ENCODE peak calls at places on chromosomes 2 and 18, in seven cellular contexts. One of them, this sample, is unnamed.

GRCh38 chr18:57542801-57543427 is 43.6 kb downstream of the FECH start:
- DNase-seq in sigmoid colon: no peak
- DNase-seq in spleen: no peak
- DNase-seq in thyroid gland: no peak
- DNase-seq in left ventricle myocardium inferior: no peak
- DNase-seq in IMR-90: peak; percentile 65
- DNase-seq in H9: no peak
- DNase-seq in this sample: no peak

GRCh38 chr2:99682280-99683060 is 192.7 kb upstream of the REV1 start:
- DNase-seq in sigmoid colon: no peak
- DNase-seq in spleen: no peak
- DNase-seq in thyroid gland: no peak
- DNase-seq in left ventricle myocardium inferior: no peak
- DNase-seq in IMR-90: peak; percentile 60
- DNase-seq in H9: no peak
- DNase-seq in this sample: no peak

GRCh38 chr2:40120021-40120420 is 331.9 kb downstream of the SLC8A1 start:
- DNase-seq in sigmoid colon: no peak
- DNase-seq in spleen: no peak
- DNase-seq in thyroid gland: no peak
- DNase-seq in left ventricle myocardium inferior: no peak
- DNase-seq in IMR-90: no peak
- DNase-seq in H9: no peak
- DNase-seq in this sample: no peak

GRCh38 chr18:23825978-23826405 is 136.7 kb downstream of the LAMA3 start:
- DNase-seq in sigmoid colon: peak; percentile 93
- DNase-seq in spleen: no peak
- DNase-seq in thyroid gland: peak; percentile 21
- DNase-seq in left ventricle myocardium inferior: peak; percentile 42
- DNase-seq in IMR-90: peak; percentile 70
- DNase-seq in H9: no peak
- DNase-seq in this sample: no peak

GRCh38 chr18:57523171-57523956 is 63.1 kb downstream of the FECH start:
- DNase-seq in sigmoid colon: no peak
- DNase-seq in spleen: no peak
- DNase-seq in thyroid gland: no peak
- DNase-seq in left ventricle myocardium inferior: no peak
- DNase-seq in IMR-90: no peak
- DNase-seq in H9: no peak
- DNase-seq in this sample: no peak

GRCh38 chr2:5367321-5367720 is 324.9 kb upstream of the SOX11 start:
- DNase-seq in sigmoid colon: no peak
- DNase-seq in spleen: no peak
- DNase-seq in thyroid gland: no peak
- DNase-seq in left ventricle myocardium inferior: no peak
- DNase-seq in IMR-90: no peak
- DNase-seq in H9: no peak
- DNase-seq in this sample: no peak

GRCh38 chr2:6769346-6769745 is 96.4 kb downstream of the CMPK2 start:
- DNase-seq in sigmoid colon: no peak
- DNase-seq in spleen: no peak
- DNase-seq in thyroid gland: no peak
- DNase-seq in left ventricle myocardium inferior: no peak
- DNase-seq in IMR-90: no peak
- DNase-seq in H9: no peak
- DNase-seq in this sample: no peak

GRCh38 chr2:180573951-180574350 is 406.5 kb upstream of the UBE2E3 start:
- DNase-seq in sigmoid colon: no peak
- DNase-seq in spleen: no peak
- DNase-seq in thyroid gland: no peak
- DNase-seq in left ventricle myocardium inferior: no peak
- DNase-seq in IMR-90: peak; percentile 37
- DNase-seq in H9: no peak
- DNase-seq in this sample: no peak

GRCh38 chr2:39114771-39115170 is 6.1 kb downstream of the SOS1 start:
- DNase-seq in sigmoid colon: no peak
- DNase-seq in spleen: no peak
- DNase-seq in thyroid gland: no peak
- DNase-seq in left ventricle myocardium inferior: no peak
- DNase-seq in IMR-90: peak; percentile 66
- DNase-seq in H9: no peak
- DNase-seq in this sample: no peak

GRCh38 chr2:149490296-149490695 is 97.3 kb downstream of the MMADHC start:
- DNase-seq in sigmoid colon: no peak
- DNase-seq in spleen: no peak
- DNase-seq in thyroid gland: no peak
- DNase-seq in left ventricle myocardium inferior: no peak
- DNase-seq in IMR-90: no peak
- DNase-seq in H9: no peak
- DNase-seq in this sample: no peak

GRCh38 chr2:231527955-231528635 is 2.1 kb downstream of the NMUR1 start:
- DNase-seq in sigmoid colon: peak; percentile 51
- DNase-seq in spleen: no peak
- DNase-seq in thyroid gland: no peak
- DNase-seq in left ventricle myocardium inferior: no peak
- DNase-seq in IMR-90: no peak
- DNase-seq in H9: no peak
- DNase-seq in this sample: no peak

GRCh38 chr2:216109962-216110614 is 940 bp downstream of the XRCC5 start:
- DNase-seq in sigmoid colon: no peak
- DNase-seq in spleen: no peak
- DNase-seq in thyroid gland: no peak
- DNase-seq in left ventricle myocardium inferior: no peak
- DNase-seq in IMR-90: peak; percentile 75
- DNase-seq in H9: no peak
- DNase-seq in this sample: no peak

GRCh38 chr2:73283545-73284295 is 558 bp downstream of the FBXO41 start:
- DNase-seq in sigmoid colon: no peak
- DNase-seq in spleen: no peak
- DNase-seq in thyroid gland: no peak
- DNase-seq in left ventricle myocardium inferior: no peak
- DNase-seq in IMR-90: no peak
- DNase-seq in H9: no peak
- DNase-seq in this sample: no peak

GRCh38 chr2:44937688-44938240 is 3.7 kb upstream of the SIX3 start:
- DNase-seq in sigmoid colon: no peak
- DNase-seq in spleen: peak; percentile 64
- DNase-seq in thyroid gland: no peak
- DNase-seq in left ventricle myocardium inferior: no peak
- DNase-seq in IMR-90: no peak
- DNase-seq in H9: peak; percentile 85
- DNase-seq in this sample: no peak

GRCh38 chr2:74532222-74532621 is 2.5 kb downstream of the HTRA2 start:
- DNase-seq in sigmoid colon: no peak
- DNase-seq in spleen: no peak
- DNase-seq in thyroid gland: no peak
- DNase-seq in left ventricle myocardium inferior: no peak
- DNase-seq in IMR-90: peak; percentile 66
- DNase-seq in H9: no peak
- DNase-seq in this sample: no peak

GRCh38 chr2:112602917-112603316 is 18.5 kb downstream of the CHCHD5 start:
- DNase-seq in sigmoid colon: peak; percentile 9
- DNase-seq in spleen: no peak
- DNase-seq in thyroid gland: no peak
- DNase-seq in left ventricle myocardium inferior: no peak
- DNase-seq in IMR-90: no peak
- DNase-seq in H9: no peak
- DNase-seq in this sample: no peak

GRCh38 chr2:187577310-187577709 is 23.1 kb upstream of the TFPI start:
- DNase-seq in sigmoid colon: no peak
- DNase-seq in spleen: no peak
- DNase-seq in thyroid gland: no peak
- DNase-seq in left ventricle myocardium inferior: no peak
- DNase-seq in IMR-90: no peak
- DNase-seq in H9: no peak
- DNase-seq in this sample: no peak

GRCh38 chr2:191255271-191255670 is 10.1 kb downstream of the MYO1B start:
- DNase-seq in sigmoid colon: no peak
- DNase-seq in spleen: no peak
- DNase-seq in thyroid gland: no peak
- DNase-seq in left ventricle myocardium inferior: no peak
- DNase-seq in IMR-90: peak; percentile 43
- DNase-seq in H9: no peak
- DNase-seq in this sample: no peak

GRCh38 chr2:241161646-241162281 is 11.5 kb downstream of the PPP1R7 start:
- DNase-seq in sigmoid colon: peak; percentile 93
- DNase-seq in spleen: peak; percentile 85
- DNase-seq in thyroid gland: peak; percentile 91
- DNase-seq in left ventricle myocardium inferior: peak; percentile 80
- DNase-seq in IMR-90: peak; percentile 87
- DNase-seq in H9: no peak
- DNase-seq in this sample: no peak

GRCh38 chr2:241900251-241901017 is 30.9 kb downstream of the RTP5 start:
- DNase-seq in sigmoid colon: no peak
- DNase-seq in spleen: peak; percentile 62
- DNase-seq in thyroid gland: no peak
- DNase-seq in left ventricle myocardium inferior: no peak
- DNase-seq in IMR-90: no peak
- DNase-seq in H9: peak; percentile 17
- DNase-seq in this sample: no peak

GRCh38 chr2:10568721-10569432 is 120.8 kb upstream of the ODC1 start:
- DNase-seq in sigmoid colon: no peak
- DNase-seq in spleen: no peak
- DNase-seq in thyroid gland: no peak
- DNase-seq in left ventricle myocardium inferior: no peak
- DNase-seq in IMR-90: no peak
- DNase-seq in H9: no peak
- DNase-seq in this sample: no peak

GRCh38 chr2:20356042-20356441 is 5.4 kb upstream of the PUM2 start:
- DNase-seq in sigmoid colon: no peak
- DNase-seq in spleen: no peak
- DNase-seq in thyroid gland: no peak
- DNase-seq in left ventricle myocardium inferior: no peak
- DNase-seq in IMR-90: peak; percentile 93
- DNase-seq in H9: no peak
- DNase-seq in this sample: no peak

GRCh38 chr2:226791056-226791486 is 8.5 kb downstream of the IRS1 start:
- DNase-seq in sigmoid colon: peak; percentile 86
- DNase-seq in spleen: no peak
- DNase-seq in thyroid gland: no peak
- DNase-seq in left ventricle myocardium inferior: no peak
- DNase-seq in IMR-90: peak; percentile 71
- DNase-seq in H9: peak; percentile 80
- DNase-seq in this sample: no peak

GRCh38 chr2:134333646-134334189 is 79.8 kb downstream of the MGAT5 start:
- DNase-seq in sigmoid colon: no peak
- DNase-seq in spleen: no peak
- DNase-seq in thyroid gland: no peak
- DNase-seq in left ventricle myocardium inferior: no peak
- DNase-seq in IMR-90: no peak
- DNase-seq in H9: no peak
- DNase-seq in this sample: peak; percentile 33

GRCh38 chr18:55097406-55098170 is 138.3 kb upstream of the CCDC68 start:
- DNase-seq in sigmoid colon: no peak
- DNase-seq in spleen: no peak
- DNase-seq in thyroid gland: no peak
- DNase-seq in left ventricle myocardium inferior: no peak
- DNase-seq in IMR-90: no peak
- DNase-seq in H9: no peak
- DNase-seq in this sample: no peak

GRCh38 chr2:39431592-39432316 is 5.3 kb downstream of the MAP4K3 start:
- DNase-seq in sigmoid colon: no peak
- DNase-seq in spleen: no peak
- DNase-seq in thyroid gland: no peak
- DNase-seq in left ventricle myocardium inferior: no peak
- DNase-seq in IMR-90: peak; percentile 45
- DNase-seq in H9: no peak
- DNase-seq in this sample: no peak

GRCh38 chr18:58336605-58337004 is 292.3 kb downstream of the ALPK2 start:
- DNase-seq in sigmoid colon: no peak
- DNase-seq in spleen: no peak
- DNase-seq in thyroid gland: no peak
- DNase-seq in left ventricle myocardium inferior: no peak
- DNase-seq in IMR-90: peak; percentile 65
- DNase-seq in H9: no peak
- DNase-seq in this sample: no peak

GRCh38 chr2:232634319-232635150 is 1.1 kb downstream of the EFHD1 start:
- DNase-seq in sigmoid colon: no peak
- DNase-seq in spleen: no peak
- DNase-seq in thyroid gland: peak; percentile 80
- DNase-seq in left ventricle myocardium inferior: peak; percentile 33
- DNase-seq in IMR-90: no peak
- DNase-seq in H9: peak; percentile 49
- DNase-seq in this sample: no peak
- H3K27me3 ChIP-seq in sigmoid colon: peaks cover 15% of the 10 kb centered on the region
- H3K27me3 ChIP-seq in spleen: peaks cover 31% of the 10 kb centered on the region
- H3K27me3 ChIP-seq in thyroid gland: no peaks in the 10 kb centered on the region
- H3K27me3 ChIP-seq in left ventricle myocardium inferior: peaks cover 71% of the 10 kb centered on the region
- H3K27me3 ChIP-seq in IMR-90: peaks cover 63% of the 10 kb centered on the region
- H3K27me3 ChIP-seq in H9: peaks cover 22% of the 10 kb centered on the region
- H3K27me3 ChIP-seq in this sample: peaks cover 40% of the 10 kb centered on the region

DNA sequence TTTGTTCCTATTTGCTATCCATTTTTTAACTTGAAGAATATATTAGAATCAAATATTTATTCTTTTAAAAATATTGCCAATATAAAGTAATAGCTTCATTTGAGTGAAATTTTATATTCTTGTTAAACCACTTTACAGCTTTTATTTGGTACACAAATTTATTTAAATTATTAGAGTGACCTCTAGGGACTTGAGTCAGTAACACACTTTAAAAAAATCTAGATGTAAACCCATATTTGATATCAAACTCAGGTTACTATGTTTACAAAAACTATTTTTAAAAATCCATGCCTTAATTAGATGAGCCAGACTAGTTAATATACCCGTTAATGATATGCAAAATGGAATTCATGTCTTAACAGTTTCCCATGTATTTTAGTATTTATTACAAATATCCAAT is 134.6 kb downstream of the MAP4K4 start:
- DNase-seq in sigmoid colon: no peak
- DNase-seq in spleen: no peak
- DNase-seq in thyroid gland: no peak
- DNase-seq in left ventricle myocardium inferior: no peak
- DNase-seq in IMR-90: no peak
- DNase-seq in H9: no peak
- DNase-seq in this sample: no peak
- TF ChIP-seq CTCF in sigmoid colon: peak; percentile 31
- TF ChIP-seq CTCF in spleen: peak; percentile 26
- TF ChIP-seq CTCF in thyroid gland: peak; percentile 43
- TF ChIP-seq CTCF in left ventricle myocardium inferior: peak; percentile 46
- TF ChIP-seq CTCF in IMR-90: peak; percentile 41
- TF ChIP-seq CTCF in H9: peak; percentile 56
- TF ChIP-seq CTCF in this sample: no peak

DNA sequence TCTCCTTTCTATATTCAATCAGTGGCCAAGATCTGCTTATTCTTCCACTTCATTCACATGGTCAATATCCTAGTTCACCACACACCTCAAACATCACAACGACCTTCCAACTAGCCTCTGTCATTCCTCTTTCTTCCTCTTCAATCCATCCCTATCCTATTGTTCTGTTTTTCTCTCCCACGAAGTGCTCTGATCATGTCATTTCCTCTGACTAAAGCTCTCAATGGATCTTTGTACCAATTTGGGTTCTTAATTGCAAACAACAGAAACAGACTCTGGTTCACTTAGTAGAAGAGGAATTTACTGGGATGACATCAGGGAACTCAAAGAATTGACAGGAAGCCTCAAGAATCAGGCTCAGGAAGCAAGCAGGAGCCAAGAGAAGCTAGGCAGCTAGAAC is 23.5 kb downstream of the WNT10A start:
- DNase-seq in sigmoid colon: no peak
- DNase-seq in spleen: no peak
- DNase-seq in thyroid gland: no peak
- DNase-seq in left ventricle myocardium inferior: no peak
- DNase-seq in IMR-90: no peak
- DNase-seq in H9: no peak
- DNase-seq in this sample: no peak
- H3K27me3 ChIP-seq in sigmoid colon: no peaks in the 10 kb centered on the region
- H3K27me3 ChIP-seq in spleen: peaks cover 4% of the 10 kb centered on the region
- H3K27me3 ChIP-seq in thyroid gland: peaks cover 8% of the 10 kb centered on the region
- H3K27me3 ChIP-seq in left ventricle myocardium inferior: peaks cover 75% of the 10 kb centered on the region
- H3K27me3 ChIP-seq in IMR-90: peaks cover 51% of the 10 kb centered on the region
- H3K27me3 ChIP-seq in H9: peaks cover 21% of the 10 kb centered on the region
- H3K27me3 ChIP-seq in this sample: no peaks in the 10 kb centered on the region

GRCh38 chr2:62424899-62425298 is 81.1 kb downstream of the TMEM17 start:
- DNase-seq in sigmoid colon: no peak
- DNase-seq in spleen: no peak
- DNase-seq in thyroid gland: no peak
- DNase-seq in left ventricle myocardium inferior: no peak
- DNase-seq in IMR-90: no peak
- DNase-seq in H9: no peak
- DNase-seq in this sample: no peak
- TF ChIP-seq CTCF in sigmoid colon: no peak
- TF ChIP-seq CTCF in spleen: no peak
- TF ChIP-seq CTCF in thyroid gland: no peak
- TF ChIP-seq CTCF in left ventricle myocardium inferior: no peak
- TF ChIP-seq CTCF in IMR-90: no peak
- TF ChIP-seq CTCF in H9: no peak
- TF ChIP-seq CTCF in this sample: no peak